ENCODE peak calls at places on chromosomes 16 and 17, in six cellular contexts. S, E, X, L, Y and T are unnamed samples.

GRCh38 chr17:33972756-33973155 is 282.3 kb upstream of the CCL2 start:
- DNase-seq in S (no peak), E (no peak), X (no peak), L (no peak), Y (no peak), T (no peak)

GRCh38 chr16:27407158-27407557 is 5.2 kb downstream of the IL21R start:
- DNase-seq in S (no peak), E (no peak), X (no peak), L (no peak), Y (no peak), T (no peak)

GRCh38 chr16:17026600-17027242 is 444.0 kb downstream of the XYLT1 start:
- DNase-seq in S (no peak), E (no peak), X (no peak), L (no peak), Y (no peak), T (no peak)

GRCh38 chr17:71864754-71865153 is 256.1 kb upstream of the SOX9 start:
- DNase-seq in S (no peak), E (no peak), X (no peak), L (no peak), Y (no peak), T (no peak)

GRCh38 chr16:52741386-52741785 is 194.4 kb upstream of the TOX3 start:
- DNase-seq in S (no peak), E (no peak), X (no peak), L (no peak), Y (no peak), T (no peak)

GRCh38 chr16:68367034-68367433 is 56.2 kb downstream of the PRMT7 start:
- DNase-seq in S (peak), E (no peak), X (peak), L (peak), Y (peak), T (peak)

GRCh38 chr16:74574146-74574545 is 32.8 kb downstream of the GLG1 start:
- DNase-seq in S (no peak), E (no peak), X (no peak), L (no peak), Y (no peak), T (no peak)

GRCh38 chr17:33642002-33642401 is 348.9 kb upstream of the ASIC2 start:
- DNase-seq in S (peak), E (no peak), X (no peak), L (no peak), Y (no peak), T (no peak)

GRCh38 chr16:84718-85452 is 6.9 kb downstream of the MPG start:
- DNase-seq in S (peak), E (peak), X (no peak), L (peak), Y (peak), T (no peak)

GRCh38 chr16:87436225-87437172 is 44.4 kb downstream of the MAP1LC3B start:
- DNase-seq in S (no peak), E (no peak), X (no peak), L (peak), Y (peak), T (peak)

GRCh38 chr16:21314339-21314738 is 36.2 kb upstream of the CRYM start:
- DNase-seq in S (no peak), E (no peak), X (no peak), L (no peak), Y (no peak), T (no peak)

GRCh38 chr17:36608794-36609497 is 7.6 kb downstream of the MRM1 start:
- DNase-seq in S (peak), E (peak), X (no peak), L (peak), Y (peak), T (no peak)

GRCh38 chr16:5036228-5037156 is 2.8 kb upstream of the NAGPA start:
- DNase-seq in S (no peak), E (no peak), X (no peak), L (no peak), Y (peak), T (no peak)

GRCh38 chr16:2950773-2951172 is 13.3 kb upstream of the KREMEN2 start:
- DNase-seq in S (no peak), E (no peak), X (no peak), L (no peak), Y (no peak), T (no peak)

GRCh38 chr17:75069783-75070182 is 18.0 kb upstream of the SLC16A5 start:
- DNase-seq in S (peak), E (no peak), X (no peak), L (peak), Y (no peak), T (no peak)

GRCh38 chr17:3814361-3814760 is 13.4 kb upstream of the ITGAE start:
- DNase-seq in S (no peak), E (no peak), X (no peak), L (no peak), Y (no peak), T (no peak)

GRCh38 chr17:36934144-36934758 is 3.0 kb upstream of the LHX1 start:
- DNase-seq in S (no peak), E (no peak), X (no peak), L (no peak), Y (no peak), T (no peak)

GRCh38 chr16:11497851-11498289 is 88.8 kb downstream of the LITAF start:
- DNase-seq in S (no peak), E (peak), X (no peak), L (peak), Y (peak), T (no peak)

GRCh38 chr17:60524463-60525346 is 1.3 kb downstream of the APPBP2 start:
- DNase-seq in S (peak), E (no peak), X (no peak), L (peak), Y (peak), T (peak)

GRCh38 chr16:81686391-81687182 is 92.5 kb upstream of the PLCG2 start:
- DNase-seq in S (no peak), E (no peak), X (no peak), L (no peak), Y (peak), T (no peak)

GRCh38 chr16:662597-662996 is 5.3 kb upstream of the RHOT2 start:
- DNase-seq in S (no peak), E (no peak), X (no peak), L (no peak), Y (no peak), T (no peak)

GRCh38 chr17:29291163-29291752 is 2.7 kb downstream of the NUFIP2 start:
- DNase-seq in S (peak), E (peak), X (no peak), L (peak), Y (peak), T (peak)

GRCh38 chr16:66924527-66925321 is 611 bp downstream of the RRAD start:
- DNase-seq in S (no peak), E (no peak), X (peak), L (peak), Y (no peak), T (no peak)

GRCh38 chr16:1564325-1564724 is 30.9 kb downstream of the TMEM204 start:
- DNase-seq in S (no peak), E (no peak), X (no peak), L (peak), Y (no peak), T (no peak)

GRCh38 chr17:57261084-57261461 is 4.8 kb downstream of the MSI2 start:
- DNase-seq in S (no peak), E (no peak), X (no peak), L (no peak), Y (peak), T (no peak)